ENCODE peak calls at places on chromosomes 5 and 9, in eight cellular contexts. U, A, H, P, M, K, J and Q are unnamed samples.

GRCh38 chr5:102583663-102584062 is 84.9 kb upstream of the SLCO6A1 start:
- DNase-seq in U (peak; percentile 18), A (no peak), H (peak; percentile 35), P (peak; percentile 19), M (peak; percentile 5), K (no peak), J (peak; percentile 42), Q (peak; percentile 13)

GRCh38 chr9:114837923-114838322 is 32.1 kb upstream of the TNFSF15 start:
- DNase-seq in U (no peak), A (no peak), H (no peak), P (no peak), M (no peak), K (no peak), J (no peak), Q (no peak)

GRCh38 chr5:142046191-142046590 is 33.4 kb upstream of the GNPDA1 start:
- DNase-seq in U (no peak), A (no peak), H (no peak), P (peak; percentile 76), M (no peak), K (peak; percentile 32), J (no peak), Q (no peak)

GRCh38 chr5:166617507-166617906 is 1673.9 kb upstream of the WWC1 start:
- DNase-seq in U (no peak), A (no peak), H (no peak), P (no peak), M (no peak), K (no peak), J (no peak), Q (no peak)

GRCh38 chr5:12658871-12659446 is 754.7 kb upstream of the CTNND2 start:
- DNase-seq in U (no peak), A (no peak), H (no peak), P (no peak), M (no peak), K (no peak), J (no peak), Q (no peak)

GRCh38 chr9:131274674-131275331 is 1.5 kb downstream of the FAM78A start:
- DNase-seq in U (no peak), A (no peak), H (no peak), P (peak; percentile 67), M (no peak), K (no peak), J (no peak), Q (no peak)

GRCh38 chr5:57824047-57824446 is 341.4 kb upstream of the ACTBL2 start:
- DNase-seq in U (peak; percentile 80), A (no peak), H (no peak), P (no peak), M (no peak), K (no peak), J (peak; percentile 91), Q (peak; percentile 91)

GRCh38 chr5:159936686-159937329 is 20.5 kb downstream of the ADRA1B start:
- DNase-seq in U (no peak), A (no peak), H (peak; percentile 18), P (no peak), M (no peak), K (no peak), J (peak; percentile 2), Q (no peak)

GRCh38 chr5:141761-142160 is 49.5 kb upstream of the LRRC14B start:
- DNase-seq in U (no peak), A (no peak), H (no peak), P (no peak), M (no peak), K (no peak), J (no peak), Q (no peak)

GRCh38 chr5:67301285-67301904 is 104.8 kb upstream of the CD180 start:
- DNase-seq in U (peak; percentile 93), A (no peak), H (peak; percentile 97), P (no peak), M (no peak), K (peak; percentile 93), J (peak; percentile 42), Q (peak; percentile 88)

GRCh38 chr5:110956280-110956912 is 115.1 kb upstream of the TSLP start:
- DNase-seq in U (no peak), A (no peak), H (no peak), P (peak; percentile 38), M (no peak), K (no peak), J (no peak), Q (no peak)

GRCh38 chr5:170811719-170812118 is 28.2 kb downstream of the GABRP start:
- DNase-seq in U (no peak), A (no peak), H (no peak), P (no peak), M (no peak), K (no peak), J (no peak), Q (no peak)

GRCh38 chr5:157575096-157575872 is at the start of gene ADAM19:
- DNase-seq in U (peak; percentile 58), A (peak; percentile 30), H (peak; percentile 63), P (peak; percentile 32), M (peak; percentile 48), K (no peak), J (peak; percentile 39), Q (peak; percentile 47)

GRCh38 chr5:150419630-150420270 is 7.0 kb upstream of the CD74 start:
- DNase-seq in U (peak; percentile 39), A (no peak), H (no peak), P (peak; percentile 29), M (no peak), K (no peak), J (no peak), Q (no peak)

GRCh38 chr5:114055810-114056476 is 305.9 kb upstream of the KCNN2 start:
- DNase-seq in U (no peak), A (no peak), H (no peak), P (no peak), M (no peak), K (no peak), J (no peak), Q (no peak)

GRCh38 chr5:169296456-169297220 is 4.3 kb downstream of the SLIT3 start:
- DNase-seq in U (peak; percentile 98), A (no peak), H (peak; percentile 66), P (no peak), M (no peak), K (no peak), J (no peak), Q (peak; percentile 89)

GRCh38 chr9:124506931-124507879 is at the start of gene NR5A1:
- DNase-seq in U (no peak), A (no peak), H (no peak), P (no peak), M (no peak), K (no peak), J (no peak), Q (no peak)

GRCh38 chr9:73426226-73426625 is 274.6 kb downstream of the ANXA1 start:
- DNase-seq in U (peak; percentile 1), A (no peak), H (no peak), P (no peak), M (peak; percentile 83), K (no peak), J (no peak), Q (no peak)